ENCODE peak calls at places on chromosome X, in ten cellular contexts. M is kidney epithelial cell; F is WERI-Rb-1; I is fibroblast of pulmonary artery; W is CD8-positive, alpha-beta T cell; B is hepatocyte; Q is pancreas; K is AG04450; U is adrenal gland; R is right atrium auricular region. D is an unnamed sample.

GRCh38 chrX:2385224-2385623 is 115.6 kb downstream of the DHRSX start:
- DNase-seq in M (peak; percentile 55), F (no peak), I (peak; percentile 75), W (no peak), B (no peak), Q (no peak), K (peak; percentile 37), U (no peak), R (no peak), D (no peak)

GRCh38 chrX:115393271-115393670 is 103.8 kb downstream of the LUZP4 start:
- DNase-seq in M (peak; percentile 87), F (no peak), I (peak; percentile 73), W (no peak), B (peak; percentile 24), Q (no peak), K (no peak), U (no peak), R (no peak), D (no peak)

GRCh38 chrX:152637649-152638442 is at the start of gene GABRQ:
- DNase-seq in M (no peak), F (peak; percentile 94), I (peak; percentile 1), W (no peak), B (peak; percentile 75), Q (peak; percentile 6), K (no peak), U (peak; percentile 62), R (no peak), D (no peak)

GRCh38 chrX:154096140-154097002 is 1.1 kb downstream of the MECP2 start:
- DNase-seq in M (no peak), F (peak; percentile 29), I (no peak), W (peak; percentile 13), B (peak; percentile 21), Q (peak; percentile 10), K (no peak), U (peak; percentile 61), R (no peak), D (no peak)

GRCh38 chrX:140765043-140765784 is 55.7 kb downstream of the LINC00632 start:
- DNase-seq in M (no peak), F (no peak), I (peak; percentile 52), W (no peak), B (peak; percentile 35), Q (no peak), K (peak; percentile 26), U (no peak), R (no peak), D (no peak)

GRCh38 chrX:1336331-1337143 is at the start of gene IL3RA:
- DNase-seq in M (no peak), F (no peak), I (peak; percentile 29), W (no peak), B (peak; percentile 45), Q (no peak), K (no peak), U (peak; percentile 74), R (no peak), D (no peak)

GRCh38 chrX:10110316-10110932 is 46.4 kb upstream of the CLCN4 start:
- DNase-seq in M (no peak), F (no peak), I (no peak), W (no peak), B (no peak), Q (no peak), K (no peak), U (no peak), R (no peak), D (no peak)

GRCh38 chrX:1486177-1486576 is 33.5 kb upstream of the ASMTL start:
- DNase-seq in M (no peak), F (no peak), I (no peak), W (peak; percentile 2), B (no peak), Q (no peak), K (no peak), U (peak; percentile 48), R (peak; percentile 30), D (no peak)

GRCh38 chrX:16282209-16282608 is 114.9 kb downstream of the MAGEB17 start:
- DNase-seq in M (no peak), F (no peak), I (no peak), W (no peak), B (no peak), Q (no peak), K (no peak), U (no peak), R (no peak), D (no peak)

GRCh38 chrX:16278927-16279326 is 111.6 kb downstream of the MAGEB17 start:
- DNase-seq in M (no peak), F (peak; percentile 17), I (no peak), W (no peak), B (no peak), Q (no peak), K (no peak), U (no peak), R (no peak), D (no peak)
- TF ChIP-seq CTCF in M (no peak), F (peak; percentile 43), I (no peak), W (no peak), B (no peak), Q (no peak), K (no peak), U (no peak), R (no peak), D (no peak)

GRCh38 chrX:20217906-20218305 is 48.8 kb downstream of the RPS6KA3 start:
- DNase-seq in M (no peak), F (no peak), I (no peak), W (no peak), B (no peak), Q (no peak), K (no peak), U (no peak), R (no peak), D (peak; percentile 13)

GRCh38 chrX:20221902-20222301 is 44.8 kb downstream of the RPS6KA3 start:
- DNase-seq in M (no peak), F (no peak), I (no peak), W (no peak), B (peak; percentile 22), Q (peak; percentile 16), K (no peak), U (no peak), R (no peak), D (peak; percentile 90)

GRCh38 chrX:20217279-20217678 is 49.4 kb downstream of the RPS6KA3 start:
- DNase-seq in M (no peak), F (no peak), I (peak; percentile 77), W (no peak), B (peak; percentile 7), Q (no peak), K (no peak), U (no peak), R (no peak), D (peak; percentile 27)

GRCh38 chrX:20215565-20215964 is 51.1 kb downstream of the RPS6KA3 start:
- DNase-seq in M (no peak), F (no peak), I (no peak), W (no peak), B (no peak), Q (no peak), K (no peak), U (no peak), R (no peak), D (no peak)

DNA sequence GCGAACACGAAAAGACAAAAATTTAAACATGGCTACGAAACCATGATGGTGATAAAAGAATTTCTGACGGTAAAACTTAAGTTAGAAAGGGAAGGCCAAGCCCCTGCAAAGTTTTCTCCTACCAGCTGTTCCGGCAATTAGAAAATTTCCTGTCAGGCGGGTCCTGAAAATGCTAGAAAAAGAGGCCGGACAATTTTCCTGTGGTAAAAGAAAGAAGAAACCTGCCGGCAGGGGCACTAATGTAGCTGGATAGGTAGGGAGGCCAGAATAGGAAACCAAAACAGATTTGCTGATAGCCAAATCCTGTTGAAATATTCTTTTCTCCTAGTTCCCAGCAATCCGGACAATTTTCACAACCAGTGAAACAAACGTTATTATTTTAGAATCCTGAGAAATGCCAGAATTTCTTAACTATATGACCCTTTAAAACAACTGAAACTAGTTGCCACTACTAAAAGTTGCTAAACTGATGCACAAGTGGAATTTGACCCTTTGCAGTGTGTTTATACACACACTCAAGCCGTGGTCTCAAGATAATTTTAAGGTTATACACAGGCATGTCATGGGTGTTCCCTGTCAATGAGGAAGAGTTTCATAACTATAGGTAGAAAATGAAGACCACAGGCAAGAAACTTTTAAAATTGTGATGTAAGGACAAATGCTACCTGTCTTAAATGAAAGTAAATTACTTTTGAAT is 47.8 kb downstream of the RPS6KA3 start:
- DNase-seq in M (no peak), F (no peak), I (peak; percentile 22), W (no peak), B (peak; percentile 35), Q (peak; percentile 5), K (no peak), U (no peak), R (no peak), D (no peak)
- TF ChIP-seq CTCF in M (peak; percentile 10), F (no peak), I (no peak), W (no peak), B (peak; percentile 17), Q (no peak), K (peak; percentile 21), U (no peak), R (no peak), D (no peak)

GRCh38 chrX:15413101-15413500 is 28.9 kb upstream of the VEGFD start:
- DNase-seq in M (no peak), F (no peak), I (no peak), W (no peak), B (no peak), Q (no peak), K (no peak), U (no peak), R (no peak), D (no peak)

GRCh38 chrX:15410430-15410829 is 26.2 kb upstream of the VEGFD start:
- DNase-seq in M (no peak), F (no peak), I (no peak), W (no peak), B (no peak), Q (no peak), K (no peak), U (no peak), R (no peak), D (peak; percentile 22)

GRCh38 chrX:15418707-15419181 is 34.5 kb upstream of the VEGFD start:
- DNase-seq in M (no peak), F (no peak), I (no peak), W (no peak), B (no peak), Q (no peak), K (no peak), U (no peak), R (no peak), D (no peak)

GRCh38 chrX:15418041-15418706 is 34.0 kb upstream of the VEGFD start:
- DNase-seq in M (no peak), F (no peak), I (peak; percentile 44), W (no peak), B (no peak), Q (no peak), K (peak; percentile 47), U (no peak), R (no peak), D (no peak)

GRCh38 chrX:15416133-15416993 is 32.1 kb upstream of the VEGFD start:
- DNase-seq in M (no peak), F (no peak), I (no peak), W (no peak), B (no peak), Q (no peak), K (no peak), U (no peak), R (no peak), D (no peak)
- TF ChIP-seq CTCF in M (no peak), F (no peak), I (no peak), W (no peak), B (no peak), Q (no peak), K (no peak), U (no peak), R (no peak), D (no peak)

DNA sequence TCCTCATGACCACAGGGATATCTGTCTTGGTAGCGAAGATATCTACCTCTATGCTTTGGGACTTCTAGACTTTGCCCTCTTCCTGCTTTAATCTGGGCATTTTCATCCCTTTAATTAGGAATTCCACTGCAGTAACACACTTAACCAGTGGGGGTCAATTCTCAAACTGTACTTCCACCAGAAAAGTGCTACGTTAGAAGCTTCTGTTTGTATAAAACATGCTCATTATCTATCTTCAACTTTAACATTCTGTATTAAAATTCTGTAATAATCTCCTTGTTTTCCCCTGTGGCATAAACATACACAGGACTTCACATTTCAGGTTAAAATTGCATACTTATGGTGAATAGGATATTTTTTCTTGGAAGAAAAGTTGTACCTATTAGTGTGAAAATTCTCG is 105.6 kb downstream of the AMMECR1 start:
- DNase-seq in M (no peak), F (no peak), I (no peak), W (no peak), B (no peak), Q (no peak), K (no peak), U (no peak), R (no peak), D (no peak)
- TF ChIP-seq CTCF in M (peak; percentile 20), F (peak; percentile 1), I (peak; percentile 12), W (no peak), B (no peak), Q (no peak), K (peak; percentile 25), U (peak; percentile 13), R (no peak), D (peak; percentile 5)